ENCODE peak calls at places on chromosomes 11 and 22, in five cellular contexts. One of them, this sample, is unnamed.

GRCh38 chr11:56910785-56911184 is 77.9 kb upstream of the OR5AK2 start:
- DNase-seq in left ventricle myocardium inferior: no peak
- DNase-seq in tibial nerve: no peak
- DNase-seq in right lobe of liver: no peak
- DNase-seq in breast epithelium: no peak
- DNase-seq in this sample: no peak

GRCh38 chr11:111001091-111001430 is 244.5 kb upstream of the POU2AF2 start:
- DNase-seq in left ventricle myocardium inferior: peak
- DNase-seq in right lobe of liver: no peak
- DNase-seq in tibial nerve: no peak
- DNase-seq in breast epithelium: no peak
- DNase-seq in this sample: no peak

GRCh38 chr11:17164361-17165246 is 43.2 kb downstream of the PIK3C2A start:
- DNase-seq in right lobe of liver: no peak
- DNase-seq in left ventricle myocardium inferior: no peak
- DNase-seq in breast epithelium: no peak
- DNase-seq in tibial nerve: no peak
- DNase-seq in this sample: no peak

GRCh38 chr22:31344369-31345330 is 1.5 kb downstream of the PATZ1 start:
- DNase-seq in breast epithelium: peak
- DNase-seq in tibial nerve: peak
- DNase-seq in left ventricle myocardium inferior: peak
- DNase-seq in right lobe of liver: peak
- DNase-seq in this sample: no peak

GRCh38 chr11:64778473-64779298 is at the start of gene SF1:
- DNase-seq in right lobe of liver: peak
- DNase-seq in tibial nerve: peak
- DNase-seq in left ventricle myocardium inferior: peak
- DNase-seq in breast epithelium: peak
- DNase-seq in this sample: peak

GRCh38 chr11:19403196-19403895 is 162.6 kb upstream of the E2F8 start:
- DNase-seq in tibial nerve: no peak
- DNase-seq in right lobe of liver: no peak
- DNase-seq in left ventricle myocardium inferior: no peak
- DNase-seq in breast epithelium: no peak
- DNase-seq in this sample: no peak

GRCh38 chr22:32725369-32725988 is 76.0 kb upstream of the TIMP3 start:
- DNase-seq in left ventricle myocardium inferior: no peak
- DNase-seq in tibial nerve: no peak
- DNase-seq in breast epithelium: no peak
- DNase-seq in right lobe of liver: no peak
- DNase-seq in this sample: no peak

GRCh38 chr11:93718057-93718563 is 23.2 kb downstream of the TAF1D start:
- DNase-seq in right lobe of liver: no peak
- DNase-seq in breast epithelium: no peak
- DNase-seq in tibial nerve: no peak
- DNase-seq in left ventricle myocardium inferior: no peak
- DNase-seq in this sample: no peak

GRCh38 chr11:105573091-105573490 is 36.8 kb upstream of the GRIA4 start:
- DNase-seq in left ventricle myocardium inferior: no peak
- DNase-seq in tibial nerve: no peak
- DNase-seq in right lobe of liver: no peak
- DNase-seq in breast epithelium: no peak
- DNase-seq in this sample: no peak

GRCh38 chr11:83971063-83971462 is 684.9 kb upstream of the CCDC90B start:
- DNase-seq in breast epithelium: no peak
- DNase-seq in tibial nerve: no peak
- DNase-seq in right lobe of liver: no peak
- DNase-seq in left ventricle myocardium inferior: no peak
- DNase-seq in this sample: no peak

GRCh38 chr22:45552580-45553332 is 50.1 kb downstream of the FBLN1 start:
- DNase-seq in tibial nerve: peak
- DNase-seq in right lobe of liver: no peak
- DNase-seq in breast epithelium: no peak
- DNase-seq in left ventricle myocardium inferior: peak
- DNase-seq in this sample: no peak

GRCh38 chr11:44877908-44878459 is 72.7 kb downstream of the TP53I11 start:
- DNase-seq in right lobe of liver: no peak
- DNase-seq in breast epithelium: no peak
- DNase-seq in tibial nerve: no peak
- DNase-seq in left ventricle myocardium inferior: no peak
- DNase-seq in this sample: no peak

GRCh38 chr22:44620129-44620840 is 81.7 kb upstream of the PRR5 start:
- DNase-seq in left ventricle myocardium inferior: peak
- DNase-seq in right lobe of liver: peak
- DNase-seq in tibial nerve: no peak
- DNase-seq in breast epithelium: peak
- DNase-seq in this sample: no peak

GRCh38 chr11:125074511-125075241 is 11.6 kb downstream of the SLC37A2 start:
- DNase-seq in tibial nerve: no peak
- DNase-seq in left ventricle myocardium inferior: no peak
- DNase-seq in right lobe of liver: no peak
- DNase-seq in breast epithelium: no peak
- DNase-seq in this sample: no peak

GRCh38 chr11:17600316-17601205 is 53.5 kb downstream of the OTOG start:
- DNase-seq in breast epithelium: no peak
- DNase-seq in tibial nerve: no peak
- DNase-seq in right lobe of liver: no peak
- DNase-seq in left ventricle myocardium inferior: no peak
- DNase-seq in this sample: no peak

GRCh38 chr11:80542704-80543103 is 1101.9 kb upstream of the TENM4 start:
- DNase-seq in tibial nerve: no peak
- DNase-seq in right lobe of liver: no peak
- DNase-seq in left ventricle myocardium inferior: no peak
- DNase-seq in breast epithelium: no peak
- DNase-seq in this sample: no peak

GRCh38 chr22:45977003-45977395 is at the start of gene WNT7B:
- DNase-seq in breast epithelium: no peak
- DNase-seq in tibial nerve: no peak
- DNase-seq in right lobe of liver: no peak
- DNase-seq in left ventricle myocardium inferior: no peak
- DNase-seq in this sample: no peak

GRCh38 chr11:79055866-79056632 is 384.8 kb downstream of the TENM4 start:
- DNase-seq in breast epithelium: no peak
- DNase-seq in right lobe of liver: no peak
- DNase-seq in tibial nerve: no peak
- DNase-seq in left ventricle myocardium inferior: no peak
- DNase-seq in this sample: no peak

GRCh38 chr22:24857576-24857975 is 51.6 kb downstream of the SGSM1 start:
- DNase-seq in right lobe of liver: no peak
- DNase-seq in left ventricle myocardium inferior: no peak
- DNase-seq in tibial nerve: no peak
- DNase-seq in breast epithelium: no peak
- DNase-seq in this sample: no peak

GRCh38 chr11:2778630-2779498 is 79.1 kb upstream of the KCNQ1OT1 start:
- DNase-seq in breast epithelium: peak
- DNase-seq in left ventricle myocardium inferior: peak
- DNase-seq in right lobe of liver: peak
- DNase-seq in tibial nerve: peak
- DNase-seq in this sample: no peak

GRCh38 chr11:118415739-118416068 is 14.3 kb downstream of the ATP5MG start:
- DNase-seq in left ventricle myocardium inferior: no peak
- DNase-seq in breast epithelium: no peak
- DNase-seq in tibial nerve: no peak
- DNase-seq in right lobe of liver: no peak
- DNase-seq in this sample: no peak

GRCh38 chr22:31206896-31207687 is 5.0 kb upstream of the LIMK2 start:
- DNase-seq in left ventricle myocardium inferior: peak
- DNase-seq in right lobe of liver: no peak
- DNase-seq in tibial nerve: no peak
- DNase-seq in breast epithelium: peak
- DNase-seq in this sample: no peak

GRCh38 chr11:128774593-128774992 is 80.7 kb downstream of the FLI1 start:
- DNase-seq in tibial nerve: no peak
- DNase-seq in right lobe of liver: no peak
- DNase-seq in left ventricle myocardium inferior: no peak
- DNase-seq in breast epithelium: no peak
- DNase-seq in this sample: no peak

GRCh38 chr11:128776088-128776433 is 82.2 kb downstream of the FLI1 start:
- DNase-seq in tibial nerve: no peak
- DNase-seq in left ventricle myocardium inferior: no peak
- DNase-seq in right lobe of liver: no peak
- DNase-seq in breast epithelium: no peak
- DNase-seq in this sample: no peak

GRCh38 chr11:128775513-128775912 is 81.6 kb downstream of the FLI1 start:
- DNase-seq in left ventricle myocardium inferior: no peak
- DNase-seq in tibial nerve: no peak
- DNase-seq in right lobe of liver: no peak
- DNase-seq in breast epithelium: no peak
- DNase-seq in this sample: no peak

GRCh38 chr11:128777369-128778011 is 83.6 kb downstream of the FLI1 start:
- DNase-seq in left ventricle myocardium inferior: no peak
- DNase-seq in right lobe of liver: no peak
- DNase-seq in tibial nerve: no peak
- DNase-seq in breast epithelium: no peak
- DNase-seq in this sample: no peak

DNA sequence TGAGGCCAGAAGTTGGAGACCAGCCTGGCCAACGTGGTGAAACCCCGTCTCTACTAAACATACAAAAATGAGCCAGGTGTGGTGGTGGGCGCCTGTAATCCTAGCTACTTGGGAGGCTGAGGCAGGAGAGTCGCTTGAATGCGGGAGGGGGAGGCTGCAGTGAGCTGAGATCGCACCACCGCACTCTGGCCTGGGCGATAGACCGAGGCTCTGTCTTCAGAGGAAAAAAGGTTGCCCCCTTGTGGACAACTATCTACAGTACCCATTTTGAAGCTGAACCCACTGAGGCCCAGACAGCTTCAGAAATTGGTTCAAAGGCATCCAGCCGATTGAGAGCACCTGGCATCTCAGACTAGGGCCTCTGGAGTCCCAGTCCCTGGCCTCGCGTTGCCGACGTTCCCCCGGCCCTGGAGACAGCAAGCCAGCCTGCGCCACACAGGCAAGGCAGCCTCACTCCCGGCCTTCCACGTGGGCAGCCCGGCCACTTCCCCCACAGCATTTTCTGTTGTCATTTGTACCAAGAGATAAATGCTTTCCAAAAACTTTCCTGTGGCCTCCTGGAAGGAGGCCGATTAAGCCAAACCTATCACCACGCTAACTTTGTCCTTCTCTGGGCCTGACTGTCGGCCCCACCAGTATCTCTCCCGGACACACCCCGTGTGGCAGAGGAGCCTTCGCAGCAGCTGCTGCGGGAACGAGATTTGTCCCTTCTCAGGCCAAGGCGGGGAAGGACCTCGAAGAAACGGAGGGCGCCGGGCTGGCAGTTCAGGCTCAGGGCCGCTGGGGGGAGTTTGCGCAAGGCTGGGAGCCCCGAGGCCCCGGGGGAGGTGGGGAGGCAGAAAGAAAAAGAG is 82.8 kb downstream of the FLI1 start:
- DNase-seq in breast epithelium: no peak
- DNase-seq in tibial nerve: no peak
- DNase-seq in left ventricle myocardium inferior: peak
- DNase-seq in right lobe of liver: no peak
- DNase-seq in this sample: no peak
- TF ChIP-seq CTCF in breast epithelium: no peak
- TF ChIP-seq CTCF in tibial nerve: peak
- TF ChIP-seq CTCF in left ventricle myocardium inferior: peak
- TF ChIP-seq CTCF in right lobe of liver: peak
- TF ChIP-seq CTCF in this sample: peak

GRCh38 chr22:43110927-43111623 is 525 bp downstream of the BIK start:
- DNase-seq in tibial nerve: no peak
- DNase-seq in left ventricle myocardium inferior: no peak
- DNase-seq in breast epithelium: peak
- DNase-seq in right lobe of liver: no peak
- DNase-seq in this sample: no peak

GRCh38 chr22:43109921-43110443 is 568 bp upstream of the BIK start:
- DNase-seq in breast epithelium: no peak
- DNase-seq in tibial nerve: no peak
- DNase-seq in left ventricle myocardium inferior: no peak
- DNase-seq in right lobe of liver: no peak
- DNase-seq in this sample: no peak

GRCh38 chr22:43109511-43109910 is 1.0 kb upstream of the BIK start:
- DNase-seq in left ventricle myocardium inferior: no peak
- DNase-seq in right lobe of liver: no peak
- DNase-seq in tibial nerve: no peak
- DNase-seq in breast epithelium: no peak
- DNase-seq in this sample: no peak

GRCh38 chr22:43113516-43114251 is 3.1 kb downstream of the BIK start:
- DNase-seq in right lobe of liver: no peak
- DNase-seq in tibial nerve: no peak
- DNase-seq in breast epithelium: peak
- DNase-seq in left ventricle myocardium inferior: no peak
- DNase-seq in this sample: no peak

DNA sequence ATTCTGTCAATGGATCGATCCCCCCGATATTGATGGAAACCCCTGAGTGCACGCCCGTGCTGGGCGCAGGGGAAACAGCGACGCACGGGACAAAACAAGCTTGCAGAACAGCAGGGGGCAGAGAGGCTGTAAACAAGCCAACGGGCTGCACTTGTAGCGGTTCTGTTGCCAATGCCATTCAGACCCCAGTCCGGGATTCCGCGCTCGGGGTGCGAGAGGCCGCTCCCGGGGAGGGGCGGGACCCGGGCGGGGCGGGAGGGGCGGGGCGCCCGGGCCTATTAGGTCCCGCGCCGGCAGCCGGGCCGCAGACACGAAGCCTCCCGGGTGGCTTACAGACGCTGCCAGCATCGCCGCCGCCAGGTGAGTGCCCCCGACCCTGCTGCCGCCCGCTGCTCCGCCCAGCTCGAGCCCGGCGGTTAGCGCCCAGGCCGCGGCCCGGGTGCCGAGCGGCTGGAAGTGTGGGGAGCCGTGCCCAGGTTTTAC is at the start of gene BIK:
- DNase-seq in tibial nerve: no peak
- DNase-seq in left ventricle myocardium inferior: peak
- DNase-seq in right lobe of liver: peak
- DNase-seq in breast epithelium: peak
- DNase-seq in this sample: no peak
- TF ChIP-seq CTCF in tibial nerve: no peak
- TF ChIP-seq CTCF in left ventricle myocardium inferior: peak
- TF ChIP-seq CTCF in right lobe of liver: peak
- TF ChIP-seq CTCF in breast epithelium: no peak
- TF ChIP-seq CTCF in this sample: peak

GRCh38 chr11:47044112-47044511 is 107.6 kb downstream of the CSTPP1 start:
- DNase-seq in right lobe of liver: no peak
- DNase-seq in left ventricle myocardium inferior: no peak
- DNase-seq in breast epithelium: no peak
- DNase-seq in tibial nerve: no peak
- DNase-seq in this sample: no peak
- TF ChIP-seq CTCF in right lobe of liver: no peak
- TF ChIP-seq CTCF in left ventricle myocardium inferior: no peak
- TF ChIP-seq CTCF in breast epithelium: no peak
- TF ChIP-seq CTCF in tibial nerve: no peak
- TF ChIP-seq CTCF in this sample: no peak

DNA sequence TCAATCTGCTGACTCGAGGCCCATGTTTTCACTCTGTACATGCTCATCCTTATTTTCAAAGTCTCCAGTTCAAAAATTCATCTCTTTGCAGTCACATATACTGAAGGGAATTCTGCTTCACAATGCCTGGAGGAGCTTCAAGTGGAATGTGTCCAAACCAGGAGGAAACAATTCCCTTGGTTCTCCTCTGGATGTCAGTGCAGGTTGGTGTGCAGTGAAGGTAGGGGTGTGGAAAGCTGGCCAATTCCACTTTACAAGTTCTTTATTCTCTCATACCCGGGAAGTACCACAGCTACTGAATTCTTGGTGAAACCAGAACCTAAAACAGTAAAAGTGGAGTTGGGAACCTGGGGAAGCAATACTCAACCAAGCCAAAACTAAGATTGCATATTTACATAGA is 57.3 kb downstream of the BDNF start:
- DNase-seq in tibial nerve: no peak
- DNase-seq in breast epithelium: no peak
- DNase-seq in left ventricle myocardium inferior: no peak
- DNase-seq in right lobe of liver: no peak
- DNase-seq in this sample: no peak
- TF ChIP-seq CTCF in tibial nerve: no peak
- TF ChIP-seq CTCF in breast epithelium: no peak
- TF ChIP-seq CTCF in left ventricle myocardium inferior: peak
- TF ChIP-seq CTCF in right lobe of liver: no peak
- TF ChIP-seq CTCF in this sample: no peak